ENCODE peak calls at places on chromosomes 6 and 20, in four cellular contexts. O, V, C and P are unnamed samples.
A peak's percentile ranks its signal among the peaks of the same experiment; 100 is the strongest.

GRCh38 chr6:118580585-118581419 is 32.7 kb downstream of the PLN start:
- DNase-seq in O (peak; percentile 93), C (no peak), V (peak; percentile 40), P (no peak)

GRCh38 chr20:47927385-47927851 is 142.1 kb upstream of the SULF2 start:
- DNase-seq in C (no peak), V (no peak), O (no peak), P (no peak)

GRCh38 chr20:29873946-29874345 is 1383.5 kb upstream of the DEFB115 start:
- DNase-seq in O (peak; percentile 48), V (no peak), C (peak; percentile 18), P (peak; percentile 78)

GRCh38 chr20:60725311-60725906 is 526.7 kb upstream of the CDH4 start:
- DNase-seq in C (no peak), O (no peak), V (no peak), P (no peak)

GRCh38 chr20:58056021-58056591 is 172.3 kb downstream of the ANKRD60 start:
- DNase-seq in O (no peak), C (no peak), V (no peak), P (no peak)

GRCh38 chr6:169391473-169392071 is 137.9 kb upstream of the THBS2 start:
- DNase-seq in V (no peak), C (no peak), O (peak; percentile 8), P (no peak)

GRCh38 chr20:37297066-37297736 is 7.7 kb downstream of the MANBAL start:
- DNase-seq in O (peak; percentile 73), V (no peak), C (no peak), P (no peak)

GRCh38 chr6:170192905-170193304 is 98.0 kb downstream of the DLL1 start:
- DNase-seq in C (no peak), O (no peak), V (no peak), P (no peak)

GRCh38 chr20:61891916-61892649 is 173.6 kb downstream of the TAF4 start:
- DNase-seq in V (no peak), O (no peak), C (no peak), P (no peak)

GRCh38 chr20:51886341-51886740 is 84.0 kb upstream of the SALL4 start:
- DNase-seq in C (no peak), O (no peak), V (no peak), P (no peak)

GRCh38 chr20:4173142-4173541 is 157.8 kb upstream of the RNF24 start:
- DNase-seq in O (no peak), C (no peak), V (no peak), P (no peak)

GRCh38 chr20:17533396-17533795 is 2.2 kb upstream of the BFSP1 start:
- DNase-seq in V (peak; percentile 29), O (peak; percentile 69), C (no peak), P (no peak)

GRCh38 chr6:35663447-35664235 is 25.1 kb downstream of the FKBP5 start:
- DNase-seq in C (no peak), O (peak; percentile 68), V (no peak), P (no peak)

GRCh38 chr6:6665505-6665904 is 77.0 kb downstream of the LY86 start:
- DNase-seq in O (no peak), V (no peak), C (no peak), P (no peak)

GRCh38 chr6:110378552-110378951 is 20.4 kb upstream of the METTL24 start:
- DNase-seq in O (no peak), C (no peak), V (no peak), P (no peak)

GRCh38 chr20:535958-536357 is 7.6 kb downstream of the CSNK2A1 start:
- DNase-seq in V (no peak), O (peak; percentile 20), C (no peak), P (no peak)

GRCh38 chr6:67642582-67642981 is 992.5 kb upstream of the ADGRB3 start:
- DNase-seq in V (no peak), C (no peak), O (no peak), P (no peak)

GRCh38 chr20:32434434-32434833 is 76.3 kb downstream of the ASXL1 start:
- DNase-seq in V (no peak), O (no peak), C (no peak), P (no peak)

GRCh38 chr6:2749972-2750600 is 636 bp downstream of the MYLK4 start:
- DNase-seq in V (peak; percentile 80), C (peak; percentile 64), O (peak; percentile 75), P (peak; percentile 74)